ENCODE peak calls at places on chromosomes 3 and 15, in six cellular contexts. One of them, this sample, is unnamed.

GRCh38 chr15:68537097-68537496 is 41.7 kb upstream of the CORO2B start:
- DNase-seq in naive thymus-derived CD4-positive, alpha-beta T cell: no peak
- DNase-seq in IMR-90: no peak
- DNase-seq in uterus: no peak
- DNase-seq in psoas muscle: no peak
- DNase-seq in ascending aorta: no peak
- DNase-seq in this sample: no peak

GRCh38 chr3:62161306-62161705 is 212.0 kb downstream of the FEZF2 start:
- DNase-seq in ascending aorta: no peak
- DNase-seq in uterus: no peak
- DNase-seq in IMR-90: peak; percentile 64
- DNase-seq in naive thymus-derived CD4-positive, alpha-beta T cell: no peak
- DNase-seq in psoas muscle: no peak
- DNase-seq in this sample: no peak

GRCh38 chr3:151037746-151038145 is 47.7 kb upstream of the MED12L start:
- DNase-seq in naive thymus-derived CD4-positive, alpha-beta T cell: no peak
- DNase-seq in uterus: peak; percentile 49
- DNase-seq in psoas muscle: no peak
- DNase-seq in ascending aorta: no peak
- DNase-seq in IMR-90: peak; percentile 97
- DNase-seq in this sample: no peak

GRCh38 chr15:60179786-60180391 is 175.8 kb downstream of the FOXB1 start:
- DNase-seq in IMR-90: peak; percentile 61
- DNase-seq in psoas muscle: no peak
- DNase-seq in ascending aorta: no peak
- DNase-seq in uterus: no peak
- DNase-seq in naive thymus-derived CD4-positive, alpha-beta T cell: no peak
- DNase-seq in this sample: peak; percentile 34

GRCh38 chr15:38300395-38300794 is 47.8 kb downstream of the SPRED1 start:
- DNase-seq in ascending aorta: no peak
- DNase-seq in psoas muscle: no peak
- DNase-seq in uterus: no peak
- DNase-seq in naive thymus-derived CD4-positive, alpha-beta T cell: no peak
- DNase-seq in IMR-90: peak; percentile 34
- DNase-seq in this sample: no peak

GRCh38 chr3:116757310-116757709 is 47.7 kb downstream of the TUSC7 start:
- DNase-seq in ascending aorta: no peak
- DNase-seq in IMR-90: no peak
- DNase-seq in psoas muscle: no peak
- DNase-seq in uterus: no peak
- DNase-seq in naive thymus-derived CD4-positive, alpha-beta T cell: no peak
- DNase-seq in this sample: no peak

GRCh38 chr15:74817370-74817737 is 4.7 kb downstream of the LMAN1L start:
- DNase-seq in uterus: no peak
- DNase-seq in naive thymus-derived CD4-positive, alpha-beta T cell: no peak
- DNase-seq in ascending aorta: no peak
- DNase-seq in IMR-90: peak; percentile 16
- DNase-seq in psoas muscle: peak; percentile 54
- DNase-seq in this sample: no peak

GRCh38 chr3:52089691-52090090 is 33.3 kb upstream of the DUSP7 start:
- DNase-seq in naive thymus-derived CD4-positive, alpha-beta T cell: no peak
- DNase-seq in psoas muscle: no peak
- DNase-seq in IMR-90: no peak
- DNase-seq in uterus: no peak
- DNase-seq in ascending aorta: no peak
- DNase-seq in this sample: no peak

GRCh38 chr15:82856397-82857170 is 47.2 kb downstream of the WHAMM start:
- DNase-seq in uterus: no peak
- DNase-seq in psoas muscle: no peak
- DNase-seq in naive thymus-derived CD4-positive, alpha-beta T cell: no peak
- DNase-seq in ascending aorta: no peak
- DNase-seq in IMR-90: no peak
- DNase-seq in this sample: no peak

GRCh38 chr15:95025924-95026728 is 794.8 kb downstream of the MCTP2 start:
- DNase-seq in naive thymus-derived CD4-positive, alpha-beta T cell: no peak
- DNase-seq in IMR-90: peak; percentile 61
- DNase-seq in ascending aorta: no peak
- DNase-seq in uterus: peak; percentile 40
- DNase-seq in psoas muscle: peak; percentile 18
- DNase-seq in this sample: no peak

GRCh38 chr15:41891226-41891625 is 2.6 kb downstream of the SPTBN5 start:
- DNase-seq in IMR-90: no peak
- DNase-seq in ascending aorta: no peak
- DNase-seq in uterus: no peak
- DNase-seq in psoas muscle: no peak
- DNase-seq in naive thymus-derived CD4-positive, alpha-beta T cell: no peak
- DNase-seq in this sample: no peak

GRCh38 chr3:171860830-171861535 is 17.8 kb downstream of the TMEM212 start:
- DNase-seq in IMR-90: peak; percentile 64
- DNase-seq in ascending aorta: no peak
- DNase-seq in psoas muscle: no peak
- DNase-seq in uterus: no peak
- DNase-seq in naive thymus-derived CD4-positive, alpha-beta T cell: no peak
- DNase-seq in this sample: no peak

GRCh38 chr3:105365536-105366301 is 990 bp upstream of the ALCAM start:
- DNase-seq in IMR-90: peak; percentile 67
- DNase-seq in psoas muscle: no peak
- DNase-seq in uterus: no peak
- DNase-seq in ascending aorta: no peak
- DNase-seq in naive thymus-derived CD4-positive, alpha-beta T cell: no peak
- DNase-seq in this sample: no peak

GRCh38 chr3:195072916-195073564 is 197.9 kb downstream of the XXYLT1 start:
- DNase-seq in naive thymus-derived CD4-positive, alpha-beta T cell: no peak
- DNase-seq in IMR-90: no peak
- DNase-seq in ascending aorta: no peak
- DNase-seq in uterus: no peak
- DNase-seq in psoas muscle: no peak
- DNase-seq in this sample: no peak

GRCh38 chr15:63362873-63363272 is 18.8 kb downstream of the CA12 start:
- DNase-seq in uterus: no peak
- DNase-seq in psoas muscle: no peak
- DNase-seq in naive thymus-derived CD4-positive, alpha-beta T cell: no peak
- DNase-seq in ascending aorta: no peak
- DNase-seq in IMR-90: no peak
- DNase-seq in this sample: no peak

GRCh38 chr3:4751057-4752051 is 227.9 kb upstream of the BHLHE40 start:
- DNase-seq in psoas muscle: no peak
- DNase-seq in ascending aorta: no peak
- DNase-seq in uterus: peak; percentile 47
- DNase-seq in IMR-90: peak; percentile 87
- DNase-seq in naive thymus-derived CD4-positive, alpha-beta T cell: no peak
- DNase-seq in this sample: no peak

GRCh38 chr15:37105795-37106333 is 5.5 kb upstream of the MEIS2 start:
- DNase-seq in uterus: no peak
- DNase-seq in naive thymus-derived CD4-positive, alpha-beta T cell: no peak
- DNase-seq in IMR-90: no peak
- DNase-seq in ascending aorta: no peak
- DNase-seq in psoas muscle: no peak
- DNase-seq in this sample: no peak

GRCh38 chr3:52019352-52020080 is 23.8 kb upstream of the RPL29 start:
- DNase-seq in uterus: peak; percentile 85
- DNase-seq in IMR-90: no peak
- DNase-seq in naive thymus-derived CD4-positive, alpha-beta T cell: no peak
- DNase-seq in ascending aorta: peak; percentile 33
- DNase-seq in psoas muscle: peak; percentile 75
- DNase-seq in this sample: no peak

GRCh38 chr3:142723665-142723967 is 218 bp upstream of the TRPC1 start:
- DNase-seq in ascending aorta: no peak
- DNase-seq in naive thymus-derived CD4-positive, alpha-beta T cell: no peak
- DNase-seq in psoas muscle: no peak
- DNase-seq in uterus: no peak
- DNase-seq in IMR-90: no peak
- DNase-seq in this sample: no peak

GRCh38 chr3:63450634-63451363 is 172.7 kb downstream of the SYNPR start:
- DNase-seq in naive thymus-derived CD4-positive, alpha-beta T cell: no peak
- DNase-seq in psoas muscle: no peak
- DNase-seq in uterus: no peak
- DNase-seq in IMR-90: no peak
- DNase-seq in ascending aorta: no peak
- DNase-seq in this sample: no peak

GRCh38 chr15:93246266-93247242 is 157.5 kb upstream of the RGMA start:
- DNase-seq in psoas muscle: no peak
- DNase-seq in naive thymus-derived CD4-positive, alpha-beta T cell: no peak
- DNase-seq in uterus: no peak
- DNase-seq in ascending aorta: no peak
- DNase-seq in IMR-90: no peak
- DNase-seq in this sample: no peak

GRCh38 chr3:13040381-13041074 is 32.7 kb downstream of the IQSEC1 start:
- DNase-seq in IMR-90: no peak
- DNase-seq in ascending aorta: no peak
- DNase-seq in psoas muscle: no peak
- DNase-seq in uterus: no peak
- DNase-seq in naive thymus-derived CD4-positive, alpha-beta T cell: no peak
- DNase-seq in this sample: peak; percentile 25

GRCh38 chr15:66388576-66388975 is 1.9 kb downstream of the MAP2K1 start:
- DNase-seq in naive thymus-derived CD4-positive, alpha-beta T cell: no peak
- DNase-seq in ascending aorta: no peak
- DNase-seq in IMR-90: no peak
- DNase-seq in uterus: no peak
- DNase-seq in psoas muscle: no peak
- DNase-seq in this sample: no peak

GRCh38 chr3:30186741-30187219 is 419.6 kb upstream of the TGFBR2 start:
- DNase-seq in psoas muscle: no peak
- DNase-seq in IMR-90: no peak
- DNase-seq in ascending aorta: no peak
- DNase-seq in naive thymus-derived CD4-positive, alpha-beta T cell: no peak
- DNase-seq in uterus: no peak
- DNase-seq in this sample: no peak

GRCh38 chr15:30901889-30902288 is 1.8 kb upstream of the FAN1 start:
- DNase-seq in uterus: no peak
- DNase-seq in psoas muscle: no peak
- DNase-seq in naive thymus-derived CD4-positive, alpha-beta T cell: no peak
- DNase-seq in ascending aorta: no peak
- DNase-seq in IMR-90: no peak
- DNase-seq in this sample: no peak

GRCh38 chr3:11199902-11200678 is 45.8 kb downstream of the HRH1 start:
- DNase-seq in ascending aorta: no peak
- DNase-seq in psoas muscle: no peak
- DNase-seq in uterus: no peak
- DNase-seq in IMR-90: peak; percentile 42
- DNase-seq in naive thymus-derived CD4-positive, alpha-beta T cell: no peak
- DNase-seq in this sample: no peak
- H3K4me1 ChIP-seq in ascending aorta: peaks cover 49% of the 10 kb centered on the region
- H3K4me1 ChIP-seq in psoas muscle: peaks cover 7% of the 10 kb centered on the region
- H3K4me1 ChIP-seq in uterus: no peaks in the 10 kb centered on the region
- H3K4me1 ChIP-seq in IMR-90: peaks cover 35% of the 10 kb centered on the region
- H3K4me1 ChIP-seq in naive thymus-derived CD4-positive, alpha-beta T cell: no peaks in the 10 kb centered on the region
- H3K4me1 ChIP-seq in this sample: no peaks in the 10 kb centered on the region

DNA sequence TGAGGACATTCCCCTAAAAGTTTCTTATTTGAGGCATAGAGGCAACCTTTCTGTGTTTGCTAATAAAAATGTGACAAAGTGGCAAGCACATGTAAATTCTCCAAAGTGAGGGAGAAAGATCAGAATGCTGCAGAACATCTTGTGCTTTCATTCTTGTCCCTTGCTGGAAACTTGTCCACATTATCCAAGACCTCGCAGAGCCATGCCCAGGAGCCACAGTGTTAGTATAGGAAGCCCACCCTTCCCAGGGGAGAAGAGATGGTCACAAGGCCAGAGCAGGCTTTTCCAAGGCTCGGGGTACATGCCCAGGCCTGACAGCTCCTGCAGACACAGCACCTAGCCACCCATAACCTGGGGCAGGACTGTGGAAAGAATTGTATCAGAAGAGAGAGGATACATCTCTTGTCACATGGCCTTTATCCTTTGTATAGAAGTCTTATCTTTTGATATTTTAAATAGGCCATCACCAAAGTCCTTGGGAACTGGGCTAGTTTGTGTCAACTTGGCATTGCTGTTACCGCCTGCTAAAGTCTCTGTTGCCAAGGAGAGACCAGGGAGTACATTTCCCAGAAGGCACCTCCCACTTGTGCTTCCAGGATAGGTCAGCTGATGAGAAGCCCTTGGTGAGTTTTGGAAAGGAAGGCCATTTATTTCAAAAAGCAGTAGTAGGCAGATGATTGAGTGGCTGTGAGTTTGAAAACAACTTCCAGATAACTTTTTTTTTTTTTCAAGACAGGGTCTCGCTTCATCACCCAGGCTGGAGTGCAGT is 10.5 kb downstream of the DLEC1 start:
- DNase-seq in IMR-90: no peak
- DNase-seq in uterus: no peak
- DNase-seq in ascending aorta: no peak
- DNase-seq in psoas muscle: no peak
- DNase-seq in naive thymus-derived CD4-positive, alpha-beta T cell: no peak
- DNase-seq in this sample: no peak
- H3K4me1 ChIP-seq in IMR-90: no peaks in the 10 kb centered on the region
- H3K4me1 ChIP-seq in uterus: no peaks in the 10 kb centered on the region
- H3K4me1 ChIP-seq in ascending aorta: no peaks in the 10 kb centered on the region
- H3K4me1 ChIP-seq in psoas muscle: no peaks in the 10 kb centered on the region
- H3K4me1 ChIP-seq in naive thymus-derived CD4-positive, alpha-beta T cell: no peaks in the 10 kb centered on the region
- H3K4me1 ChIP-seq in this sample: no peaks in the 10 kb centered on the region

DNA sequence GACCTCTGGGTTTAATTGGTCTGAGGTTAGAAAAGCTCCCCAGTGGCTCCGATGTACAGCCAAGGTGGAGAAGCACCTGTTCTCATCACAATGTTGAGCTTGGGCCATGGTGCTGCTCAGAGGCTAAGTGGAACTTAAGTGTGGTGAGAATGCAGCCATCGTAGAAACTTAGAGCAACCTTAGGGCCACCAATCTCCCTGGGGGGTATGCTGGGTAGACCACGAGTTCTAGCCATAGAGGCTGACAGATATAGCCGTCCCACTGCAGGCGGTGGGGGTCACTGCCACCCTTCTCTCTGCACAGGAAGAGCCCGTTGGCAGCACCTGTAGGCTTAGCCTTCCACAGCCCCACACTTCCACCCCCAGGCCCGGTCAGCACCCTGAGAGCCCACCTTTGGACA is 38.0 kb downstream of the MGLL start:
- DNase-seq in naive thymus-derived CD4-positive, alpha-beta T cell: no peak
- DNase-seq in psoas muscle: no peak
- DNase-seq in uterus: no peak
- DNase-seq in ascending aorta: no peak
- DNase-seq in IMR-90: no peak
- DNase-seq in this sample: no peak
- H3K4me1 ChIP-seq in naive thymus-derived CD4-positive, alpha-beta T cell: no peaks in the 10 kb centered on the region
- H3K4me1 ChIP-seq in psoas muscle: peaks cover 87% of the 10 kb centered on the region
- H3K4me1 ChIP-seq in uterus: peaks cover 8% of the 10 kb centered on the region
- H3K4me1 ChIP-seq in ascending aorta: peaks cover 53% of the 10 kb centered on the region
- H3K4me1 ChIP-seq in IMR-90: peaks cover 36% of the 10 kb centered on the region
- H3K4me1 ChIP-seq in this sample: no peaks in the 10 kb centered on the region

GRCh38 chr3:134353171-134353825 is 20.9 kb downstream of the AMOTL2 start:
- DNase-seq in uterus: no peak
- DNase-seq in IMR-90: no peak
- DNase-seq in psoas muscle: no peak
- DNase-seq in naive thymus-derived CD4-positive, alpha-beta T cell: no peak
- DNase-seq in ascending aorta: no peak
- DNase-seq in this sample: no peak

GRCh38 chr3:134352031-134352671 is 22.1 kb downstream of the AMOTL2 start:
- DNase-seq in uterus: peak; percentile 18
- DNase-seq in naive thymus-derived CD4-positive, alpha-beta T cell: no peak
- DNase-seq in ascending aorta: no peak
- DNase-seq in IMR-90: no peak
- DNase-seq in psoas muscle: no peak
- DNase-seq in this sample: no peak

GRCh38 chr3:134350861-134351311 is 23.4 kb downstream of the AMOTL2 start:
- DNase-seq in naive thymus-derived CD4-positive, alpha-beta T cell: no peak
- DNase-seq in ascending aorta: no peak
- DNase-seq in IMR-90: no peak
- DNase-seq in uterus: peak; percentile 27
- DNase-seq in psoas muscle: peak; percentile 49
- DNase-seq in this sample: no peak

GRCh38 chr3:134350266-134350665 is 24.0 kb downstream of the AMOTL2 start:
- DNase-seq in naive thymus-derived CD4-positive, alpha-beta T cell: no peak
- DNase-seq in ascending aorta: no peak
- DNase-seq in uterus: peak; percentile 7
- DNase-seq in IMR-90: no peak
- DNase-seq in psoas muscle: no peak
- DNase-seq in this sample: no peak

GRCh38 chr3:134351421-134351820 is 22.8 kb downstream of the AMOTL2 start:
- DNase-seq in naive thymus-derived CD4-positive, alpha-beta T cell: no peak
- DNase-seq in uterus: peak; percentile 58
- DNase-seq in psoas muscle: peak; percentile 64
- DNase-seq in ascending aorta: no peak
- DNase-seq in IMR-90: no peak
- DNase-seq in this sample: no peak
- H3K4me1 ChIP-seq in naive thymus-derived CD4-positive, alpha-beta T cell: no peaks in the 10 kb centered on the region
- H3K4me1 ChIP-seq in uterus: peaks cover 3% of the 10 kb centered on the region
- H3K4me1 ChIP-seq in psoas muscle: peaks cover 87% of the 10 kb centered on the region
- H3K4me1 ChIP-seq in ascending aorta: peaks cover 46% of the 10 kb centered on the region
- H3K4me1 ChIP-seq in IMR-90: peaks cover 17% of the 10 kb centered on the region
- H3K4me1 ChIP-seq in this sample: no peaks in the 10 kb centered on the region

This sample was measured in CD8-positive, alpha-beta T cell.